ENCODE peak calls at places on chromosomes 1 and 21, in eight cellular contexts. D, K, P, L, W, B, N and E are unnamed samples.
A peak's percentile ranks its signal among the peaks of the same experiment; 100 is the strongest.

GRCh38 chr1:161209790-161210409 is 5.2 kb upstream of the FCER1G start:
- DNase-seq in K (no peak), D (peak; percentile 47), L (peak; percentile 73), B (peak; percentile 77), N (peak; percentile 82), P (peak; percentile 92), W (peak; percentile 73), E (peak; percentile 74)

GRCh38 chr21:42190492-42190875 is 28.5 kb upstream of the ABCG1 start:
- DNase-seq in P (no peak), N (no peak), D (no peak), B (no peak), W (no peak), L (no peak), K (no peak), E (no peak)

GRCh38 chr1:93638307-93638847 is 43.3 kb downstream of the BCAR3 start:
- DNase-seq in K (no peak), B (no peak), L (no peak), N (no peak), W (no peak), D (no peak), P (no peak), E (no peak)

GRCh38 chr1:164602142-164602429 is 43.1 kb downstream of the PBX1 start:
- DNase-seq in B (no peak), L (no peak), D (no peak), P (peak; percentile 79), N (no peak), K (no peak), W (no peak), E (no peak)

GRCh38 chr1:113129529-113130185 is 56.7 kb downstream of the LRIG2 start:
- DNase-seq in L (no peak), K (no peak), P (no peak), W (no peak), B (no peak), N (no peak), D (no peak), E (no peak)

GRCh38 chr21:34557261-34557660 is 45.3 kb upstream of the KCNE1 start:
- DNase-seq in L (no peak), N (no peak), P (no peak), W (no peak), B (no peak), D (no peak), K (no peak), E (no peak)

GRCh38 chr1:163308811-163309210 is 12.9 kb upstream of the NUF2 start:
- DNase-seq in L (no peak), D (no peak), W (no peak), N (no peak), P (no peak), K (no peak), B (no peak), E (no peak)

GRCh38 chr1:205750683-205751651 is 985 bp upstream of the NUCKS1 start:
- DNase-seq in K (no peak), P (no peak), B (peak; percentile 19), W (no peak), L (no peak), D (no peak), N (no peak), E (no peak)

GRCh38 chr1:192763756-192764155 is 45.1 kb upstream of the RGS2 start:
- DNase-seq in D (no peak), K (no peak), B (no peak), P (no peak), N (no peak), L (no peak), W (no peak), E (no peak)

GRCh38 chr21:37219766-37220432 is 47.2 kb downstream of the VPS26C start:
- DNase-seq in N (no peak), D (no peak), L (no peak), B (peak; percentile 4), W (no peak), K (no peak), P (no peak), E (no peak)

GRCh38 chr21:31204801-31205200 is 139.3 kb downstream of the TIAM1 start:
- DNase-seq in B (no peak), P (no peak), N (no peak), K (no peak), L (no peak), D (no peak), W (no peak), E (no peak)

GRCh38 chr1:58283380-58284338 is 262.9 kb downstream of the OMA1 start:
- DNase-seq in K (no peak), B (no peak), N (no peak), P (no peak), D (no peak), L (no peak), W (no peak), E (no peak)

GRCh38 chr1:59433440-59433813 is 136.5 kb downstream of the FGGY start:
- DNase-seq in N (no peak), L (no peak), D (peak; percentile 70), K (no peak), B (no peak), P (no peak), W (peak; percentile 41), E (no peak)

GRCh38 chr1:244391761-244392160 is 59.9 kb downstream of the ADSS2 start:
- DNase-seq in D (no peak), P (no peak), N (no peak), W (no peak), L (no peak), B (peak; percentile 87), K (no peak), E (no peak)

GRCh38 chr1:224809613-224810012 is 119.9 kb upstream of the DNAH14 start:
- DNase-seq in W (no peak), D (no peak), B (no peak), K (no peak), N (no peak), P (no peak), L (no peak), E (no peak)

GRCh38 chr1:168987330-168987729 is 119.2 kb upstream of the ATP1B1 start:
- DNase-seq in K (no peak), D (no peak), P (no peak), W (no peak), L (no peak), N (no peak), B (no peak), E (no peak)

GRCh38 chr1:101474039-101474665 is 237.3 kb downstream of the S1PR1 start:
- DNase-seq in K (no peak), N (no peak), B (peak; percentile 30), D (no peak), P (peak; percentile 2), L (no peak), W (no peak), E (peak; percentile 17)

GRCh38 chr1:9004731-9005708 is 21.2 kb downstream of the SLC2A7 start:
- DNase-seq in D (peak; percentile 70), B (peak; percentile 83), L (peak; percentile 93), P (peak; percentile 86), K (peak; percentile 30), N (peak; percentile 91), W (peak; percentile 74), E (peak; percentile 91)

DNA sequence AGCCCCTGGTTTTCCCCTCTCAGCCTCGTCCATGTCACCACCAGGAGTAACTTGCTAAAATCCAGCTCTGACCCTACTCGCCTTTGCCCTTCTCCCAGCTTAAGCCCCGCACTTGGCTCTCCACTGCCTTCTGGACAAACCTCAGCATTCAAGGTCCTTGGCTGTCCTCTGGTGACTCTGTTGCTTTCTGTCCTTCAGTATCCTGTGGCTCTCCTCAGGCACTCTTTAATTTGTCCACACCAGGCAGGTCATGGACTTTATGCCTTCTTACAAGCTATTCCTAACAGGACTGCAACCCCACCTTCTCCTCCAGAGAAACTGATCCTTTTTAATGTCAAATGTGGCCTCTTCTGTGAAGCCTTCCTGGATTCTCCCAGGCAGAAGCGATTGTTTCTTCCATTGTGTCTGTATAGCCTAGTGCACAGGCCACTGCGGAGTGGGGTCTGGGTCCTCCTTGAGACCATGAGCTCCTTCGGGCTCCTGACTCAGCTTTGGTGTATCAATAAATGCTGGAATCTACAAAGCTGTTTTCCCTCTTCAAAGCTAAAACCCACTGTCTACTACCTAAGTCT is 26.7 kb upstream of the CTPS1 start:
- DNase-seq in N (no peak), L (no peak), W (no peak), P (no peak), B (no peak), D (no peak), K (no peak), E (no peak)
- TF ChIP-seq CTCF in N (peak; percentile 14), L (no peak), W (no peak), P (no peak), B (peak; percentile 18), D (no peak), K (no peak), E (no peak)

GRCh38 chr1:178572604-178573003 is 59.7 kb downstream of the TEX35 start:
- DNase-seq in P (no peak), N (no peak), B (no peak), L (no peak), D (no peak), W (no peak), K (no peak), E (no peak)
- TF ChIP-seq CTCF in P (no peak), N (no peak), B (no peak), L (peak; percentile 27), D (no peak), W (no peak), K (no peak), E (no peak)

DNA sequence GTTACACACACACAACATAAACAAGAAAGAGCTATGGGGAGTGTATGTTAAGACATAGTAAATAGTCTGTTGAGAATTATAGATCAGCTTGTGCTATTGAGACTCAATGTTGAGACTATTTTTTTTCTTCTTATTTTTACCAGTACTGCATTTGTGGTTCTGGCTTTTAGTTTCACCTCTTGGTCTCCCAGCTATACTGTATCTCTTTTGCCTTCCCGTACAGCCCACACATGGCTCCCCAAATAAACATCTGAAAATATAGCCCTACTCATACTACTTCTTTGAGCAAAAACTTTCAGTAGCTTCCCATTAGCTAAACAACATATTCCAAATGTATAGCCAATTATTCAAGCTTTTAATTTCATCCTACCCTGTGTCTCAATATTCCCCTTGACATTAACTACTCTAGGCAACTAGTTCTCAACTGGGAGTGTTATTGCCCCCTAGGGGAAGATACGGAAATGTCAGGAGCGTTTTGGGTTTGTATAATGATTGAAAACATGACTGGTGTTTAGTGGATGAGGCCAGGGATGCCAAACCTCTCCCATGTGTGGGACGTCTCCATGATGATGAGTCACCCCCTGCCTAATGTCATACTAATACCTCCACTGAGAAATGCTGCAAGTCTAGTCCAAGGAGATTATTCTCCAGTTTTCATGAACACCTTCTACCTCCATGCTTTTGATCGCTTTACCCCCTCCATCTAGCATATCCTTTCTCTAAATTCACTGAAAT is 6.8 kb downstream of the RPE65 start:
- DNase-seq in K (no peak), W (no peak), D (no peak), B (peak; percentile 41), L (peak; percentile 36), N (no peak), P (peak; percentile 67), E (peak; percentile 34)
- TF ChIP-seq CTCF in K (peak; percentile 79), W (peak; percentile 38), D (peak; percentile 73), B (peak; percentile 51), L (peak; percentile 74), N (peak; percentile 73), P (peak; percentile 41), E (peak; percentile 60)

DNA sequence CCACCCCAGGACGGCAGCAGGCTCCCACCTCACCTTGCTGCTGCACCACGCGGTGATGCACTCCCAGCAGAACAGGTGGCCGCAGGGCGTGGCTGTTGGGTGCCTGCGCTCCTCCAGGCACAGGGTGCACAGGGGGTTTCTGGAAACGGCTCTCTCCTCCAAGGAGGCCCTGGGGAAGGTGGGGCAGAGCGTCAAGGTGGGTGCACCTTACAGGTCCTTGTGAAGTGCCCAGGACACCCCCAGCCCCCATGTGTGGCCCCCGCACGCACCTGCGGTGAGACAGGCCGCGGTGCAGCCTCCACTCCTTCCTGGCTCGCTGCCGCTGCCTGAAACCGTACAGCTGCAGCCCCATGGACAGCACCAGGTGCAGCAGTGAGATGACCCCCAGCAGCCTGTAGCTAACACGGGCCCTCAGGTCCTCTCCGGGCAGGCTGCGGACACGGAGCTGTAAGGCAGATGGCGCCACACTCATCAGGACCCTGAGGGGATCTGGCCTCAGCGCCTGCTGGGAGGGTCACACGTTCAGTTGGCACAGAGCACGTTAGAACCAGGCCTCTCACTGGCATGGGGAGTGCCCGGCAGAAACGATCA is 5.8 kb downstream of the PEX10 start:
- DNase-seq in P (no peak), N (peak; percentile 55), B (no peak), D (no peak), K (no peak), W (no peak), L (no peak), E (no peak)
- TF ChIP-seq CTCF in P (no peak), N (no peak), B (no peak), D (no peak), K (no peak), W (no peak), L (no peak), E (no peak)